ENCODE peak calls at places on chromosomes 11 and 22, in seven cellular contexts. One of them, this sample, is unnamed.

GRCh38 chr22:42328130-42328821 is 57.8 kb upstream of the TCF20 start:
- DNase-seq in CD4-positive, CD25-positive, alpha-beta regulatory T cell: no peak
- DNase-seq in naive B cell: no peak
- DNase-seq in fibroblast of pulmonary artery: no peak
- DNase-seq in BJ: no peak
- DNase-seq in HT1080: no peak
- DNase-seq in MV-4-11: no peak
- DNase-seq in this sample: no peak

GRCh38 chr22:19317865-19318264 is 26.3 kb upstream of the CLTCL1 start:
- DNase-seq in CD4-positive, CD25-positive, alpha-beta regulatory T cell: no peak
- DNase-seq in HT1080: no peak
- DNase-seq in BJ: no peak
- DNase-seq in naive B cell: no peak
- DNase-seq in fibroblast of pulmonary artery: no peak
- DNase-seq in MV-4-11: no peak
- DNase-seq in this sample: no peak

GRCh38 chr11:65559951-65560537 is 1.9 kb upstream of the LTBP3 start:
- DNase-seq in MV-4-11: no peak
- DNase-seq in naive B cell: no peak
- DNase-seq in fibroblast of pulmonary artery: peak
- DNase-seq in CD4-positive, CD25-positive, alpha-beta regulatory T cell: no peak
- DNase-seq in BJ: no peak
- DNase-seq in HT1080: peak
- DNase-seq in this sample: peak

GRCh38 chr11:18696638-18697225 is 1.8 kb upstream of the TMEM86A start:
- DNase-seq in naive B cell: no peak
- DNase-seq in HT1080: peak
- DNase-seq in MV-4-11: no peak
- DNase-seq in BJ: no peak
- DNase-seq in fibroblast of pulmonary artery: peak
- DNase-seq in CD4-positive, CD25-positive, alpha-beta regulatory T cell: no peak
- DNase-seq in this sample: peak

GRCh38 chr22:43014062-43014875 is 680 bp downstream of the PACSIN2 start:
- DNase-seq in MV-4-11: no peak
- DNase-seq in CD4-positive, CD25-positive, alpha-beta regulatory T cell: peak
- DNase-seq in fibroblast of pulmonary artery: no peak
- DNase-seq in naive B cell: peak
- DNase-seq in HT1080: peak
- DNase-seq in BJ: no peak
- DNase-seq in this sample: peak

GRCh38 chr22:44097263-44098020 is 73.3 kb downstream of the PARVB start:
- DNase-seq in fibroblast of pulmonary artery: no peak
- DNase-seq in MV-4-11: no peak
- DNase-seq in CD4-positive, CD25-positive, alpha-beta regulatory T cell: no peak
- DNase-seq in BJ: no peak
- DNase-seq in naive B cell: no peak
- DNase-seq in HT1080: no peak
- DNase-seq in this sample: no peak

GRCh38 chr11:124928942-124929663 is 6.7 kb downstream of the HEPACAM start:
- DNase-seq in BJ: no peak
- DNase-seq in MV-4-11: peak
- DNase-seq in HT1080: no peak
- DNase-seq in CD4-positive, CD25-positive, alpha-beta regulatory T cell: no peak
- DNase-seq in naive B cell: no peak
- DNase-seq in fibroblast of pulmonary artery: no peak
- DNase-seq in this sample: no peak

GRCh38 chr11:66267039-66267378 is 1.4 kb upstream of the RAB1B start:
- DNase-seq in HT1080: no peak
- DNase-seq in naive B cell: no peak
- DNase-seq in CD4-positive, CD25-positive, alpha-beta regulatory T cell: no peak
- DNase-seq in MV-4-11: no peak
- DNase-seq in fibroblast of pulmonary artery: no peak
- DNase-seq in BJ: no peak
- DNase-seq in this sample: no peak

GRCh38 chr11:60657880-60658279 is 41.5 kb upstream of the MS4A8 start:
- DNase-seq in HT1080: peak
- DNase-seq in BJ: no peak
- DNase-seq in fibroblast of pulmonary artery: no peak
- DNase-seq in naive B cell: no peak
- DNase-seq in MV-4-11: no peak
- DNase-seq in CD4-positive, CD25-positive, alpha-beta regulatory T cell: no peak
- DNase-seq in this sample: no peak

GRCh38 chr11:27248430-27249207 is 114.4 kb downstream of the CCDC34 start:
- DNase-seq in BJ: no peak
- DNase-seq in naive B cell: no peak
- DNase-seq in MV-4-11: no peak
- DNase-seq in CD4-positive, CD25-positive, alpha-beta regulatory T cell: no peak
- DNase-seq in fibroblast of pulmonary artery: no peak
- DNase-seq in HT1080: no peak
- DNase-seq in this sample: peak

GRCh38 chr11:35065566-35065965 is 73.4 kb upstream of the CD44 start:
- DNase-seq in MV-4-11: no peak
- DNase-seq in naive B cell: no peak
- DNase-seq in BJ: peak
- DNase-seq in HT1080: no peak
- DNase-seq in fibroblast of pulmonary artery: no peak
- DNase-seq in CD4-positive, CD25-positive, alpha-beta regulatory T cell: no peak
- DNase-seq in this sample: no peak

GRCh38 chr11:111765320-111765983 is 737 bp downstream of the PPP2R1B start:
- DNase-seq in fibroblast of pulmonary artery: no peak
- DNase-seq in BJ: no peak
- DNase-seq in CD4-positive, CD25-positive, alpha-beta regulatory T cell: no peak
- DNase-seq in MV-4-11: no peak
- DNase-seq in HT1080: peak
- DNase-seq in naive B cell: no peak
- DNase-seq in this sample: peak

GRCh38 chr22:17267661-17268330 is 48.6 kb upstream of the ADA2 start:
- DNase-seq in MV-4-11: no peak
- DNase-seq in CD4-positive, CD25-positive, alpha-beta regulatory T cell: no peak
- DNase-seq in fibroblast of pulmonary artery: no peak
- DNase-seq in BJ: no peak
- DNase-seq in naive B cell: no peak
- DNase-seq in HT1080: no peak
- DNase-seq in this sample: no peak

GRCh38 chr11:94585375-94585774 is 18.2 kb downstream of the PIWIL4 start:
- DNase-seq in BJ: no peak
- DNase-seq in fibroblast of pulmonary artery: no peak
- DNase-seq in naive B cell: no peak
- DNase-seq in HT1080: no peak
- DNase-seq in CD4-positive, CD25-positive, alpha-beta regulatory T cell: no peak
- DNase-seq in MV-4-11: no peak
- DNase-seq in this sample: no peak

This sample was measured in astrocyte of the hippocampus.